ENCODE peak calls at places on chromosomes 11 and 22, in nine cellular contexts. A is progenitor cell of endocrine pancreas, V is GM10248, J is esophagus squamous epithelium, H is astrocyte of the cerebellum, B is SK-N-SH, I is astrocyte of the spinal cord, T is psoas muscle, C is colonic mucosa. F is an unnamed sample.

GRCh38 chr11:71421392-71421950 is 26.7 kb downstream of the DHCR7 start:
- DNase-seq in A (no peak), V (no peak), B (no peak), I (no peak), J (no peak), H (no peak), T (no peak), C (no peak), F (no peak)

GRCh38 chr22:50481440-50482106 is at the start of gene ADM2:
- DNase-seq in V (peak; percentile 69), A (peak; percentile 44), J (no peak), T (no peak), H (no peak), B (peak; percentile 91), C (peak; percentile 67), I (no peak), F (no peak)

GRCh38 chr11:95426823-95427462 is 195.9 kb upstream of the SESN3 start:
- DNase-seq in B (no peak), V (no peak), A (no peak), C (no peak), T (no peak), J (no peak), H (no peak), I (no peak), F (no peak)

GRCh38 chr11:88164320-88164719 is 10.9 kb downstream of the RAB38 start:
- DNase-seq in B (no peak), H (no peak), A (no peak), C (no peak), T (no peak), I (no peak), V (no peak), J (no peak), F (no peak)

GRCh38 chr22:49659924-49660315 is 167.8 kb downstream of the BRD1 start:
- DNase-seq in J (no peak), A (peak; percentile 6), B (no peak), H (no peak), I (no peak), T (no peak), V (no peak), C (no peak), F (no peak)

GRCh38 chr11:102807921-102808320 is 10.0 kb upstream of the MMP1 start:
- DNase-seq in T (no peak), B (peak; percentile 36), C (no peak), V (no peak), H (no peak), I (peak; percentile 32), J (no peak), A (peak; percentile 13), F (peak; percentile 19)

GRCh38 chr11:2940166-2940929 is 11.1 kb upstream of the PHLDA2 start:
- DNase-seq in V (no peak), H (no peak), C (peak; percentile 87), B (peak; percentile 30), A (no peak), I (no peak), T (peak; percentile 68), J (no peak), F (no peak)

GRCh38 chr11:123318623-123319022 is 111.4 kb upstream of the GRAMD1B start:
- DNase-seq in J (no peak), B (peak; percentile 61), H (no peak), V (no peak), T (no peak), C (no peak), I (no peak), A (no peak), F (no peak)

GRCh38 chr22:18001040-18001893 is 23.1 kb downstream of the MICAL3 start:
- DNase-seq in T (peak; percentile 95), B (peak; percentile 95), J (peak; percentile 59), H (peak; percentile 98), C (peak; percentile 92), V (peak; percentile 91), A (peak; percentile 73), I (peak; percentile 99), F (peak; percentile 99)

GRCh38 chr11:64653388-64653973 is 62.5 kb downstream of the SLC22A12 start:
- DNase-seq in J (no peak), V (no peak), T (no peak), A (no peak), C (no peak), B (no peak), H (no peak), I (no peak), F (no peak)

GRCh38 chr11:64654439-64654838 is 63.4 kb downstream of the SLC22A12 start:
- DNase-seq in J (no peak), T (no peak), I (no peak), C (no peak), H (no peak), B (no peak), V (no peak), A (no peak), F (no peak)

GRCh38 chr11:64650923-64651523 is 60.0 kb downstream of the SLC22A12 start:
- DNase-seq in T (no peak), V (peak; percentile 59), B (no peak), H (no peak), A (no peak), J (no peak), I (no peak), C (no peak), F (peak; percentile 19)

GRCh38 chr11:64654958-64655541 is 64.0 kb downstream of the SLC22A12 start:
- DNase-seq in H (no peak), I (no peak), J (no peak), B (no peak), A (no peak), C (no peak), V (peak; percentile 45), T (no peak), F (no peak)

DNA sequence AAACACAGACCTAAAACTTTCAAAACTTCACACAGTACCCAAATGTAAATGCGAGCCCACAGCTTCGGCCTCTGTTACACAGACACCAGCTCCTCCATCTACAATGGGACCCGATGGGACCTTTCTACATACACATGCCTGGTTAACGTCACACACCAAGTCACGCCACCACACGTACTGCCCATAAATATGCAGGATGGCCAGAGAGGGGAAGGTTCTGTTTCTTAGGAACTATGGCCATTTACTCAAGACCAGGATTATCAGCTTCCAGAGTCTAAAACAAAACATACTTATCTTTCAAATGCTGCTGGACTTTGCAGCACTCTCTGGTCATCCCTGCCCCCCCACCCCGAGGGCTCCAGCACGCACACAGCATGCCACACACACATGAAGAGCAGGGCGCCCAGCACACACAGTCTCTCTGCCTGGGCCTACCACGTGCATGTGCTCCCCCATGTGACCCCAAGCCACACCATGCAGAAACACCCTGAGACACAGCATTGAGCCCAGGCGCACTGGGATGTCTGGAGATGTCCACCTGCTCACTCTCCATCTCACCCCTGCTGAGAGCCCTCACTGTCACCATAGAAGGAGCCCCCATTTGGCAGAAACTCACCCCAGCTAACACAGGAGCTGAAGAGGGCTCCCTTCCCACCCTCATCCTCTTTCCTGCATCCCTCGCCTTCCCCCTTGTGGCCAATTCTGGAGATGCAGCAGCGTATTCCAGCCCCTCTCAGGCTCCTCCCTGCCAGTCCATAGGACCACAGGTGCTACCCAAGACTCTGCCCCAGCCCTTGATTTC is 61.8 kb downstream of the SLC22A12 start:
- DNase-seq in T (peak; percentile 87), J (no peak), C (peak; percentile 84), H (peak; percentile 38), B (peak; percentile 93), I (peak; percentile 62), V (peak; percentile 85), A (peak; percentile 84), F (peak; percentile 55)
- TF ChIP-seq CTCF in T (peak; percentile 80), J (peak; percentile 80), C (peak; percentile 74), H (peak; percentile 93), B (peak; percentile 83), I (peak; percentile 94), V (peak; percentile 89), A (peak; percentile 86), F (peak; percentile 93)

GRCh38 chr11:78349114-78349513 is 68.5 kb downstream of the GAB2 start:
- DNase-seq in I (no peak), J (no peak), B (no peak), C (no peak), V (no peak), A (no peak), H (no peak), T (no peak), F (no peak)
- TF ChIP-seq CTCF in I (no peak), J (no peak), B (no peak), C (no peak), V (no peak), A (no peak), H (no peak), T (no peak), F (no peak)

GRCh38 chr22:20523118-20523983 is 15.9 kb downstream of the MED15 start:
- DNase-seq in J (no peak), C (no peak), A (no peak), V (no peak), H (no peak), T (no peak), I (peak; percentile 43), B (no peak), F (peak; percentile 59)

GRCh38 chr22:20522134-20522827 is 14.9 kb downstream of the MED15 start:
- DNase-seq in J (no peak), I (no peak), T (no peak), B (no peak), C (no peak), V (no peak), A (no peak), H (no peak), F (no peak)

GRCh38 chr22:20522828-20523117 is 15.4 kb downstream of the MED15 start:
- DNase-seq in B (no peak), C (no peak), H (no peak), I (no peak), J (no peak), A (no peak), T (no peak), V (no peak), F (no peak)

GRCh38 chr22:20525048-20525447 is 17.6 kb downstream of the MED15 start:
- DNase-seq in I (no peak), J (no peak), V (no peak), H (no peak), T (no peak), A (no peak), C (no peak), B (no peak), F (no peak)

GRCh38 chr22:20524004-20524481 is 16.6 kb downstream of the MED15 start:
- DNase-seq in I (no peak), C (no peak), J (no peak), A (no peak), T (no peak), B (peak; percentile 49), H (no peak), V (no peak), F (peak; percentile 65)
- TF ChIP-seq CTCF in I (no peak), C (no peak), J (no peak), A (no peak), T (no peak), B (no peak), H (no peak), V (no peak), F (no peak)

GRCh38 chr11:82782825-82783374 is 49.2 kb upstream of the FAM181B start:
- DNase-seq in C (no peak), B (no peak), V (no peak), A (no peak), H (no peak), T (no peak), J (no peak), I (no peak), F (no peak)

GRCh38 chr11:82791779-82792178 is 58.1 kb upstream of the FAM181B start:
- DNase-seq in T (no peak), J (no peak), B (peak; percentile 24), A (no peak), V (no peak), H (no peak), C (no peak), I (no peak), F (no peak)

GRCh38 chr11:82790723-82791487 is 57.2 kb upstream of the FAM181B start:
- DNase-seq in J (no peak), T (no peak), H (no peak), I (peak; percentile 8), V (no peak), A (no peak), C (no peak), B (peak; percentile 65), F (no peak)

GRCh38 chr11:82786001-82786400 is 52.3 kb upstream of the FAM181B start:
- DNase-seq in B (no peak), J (no peak), T (no peak), H (no peak), A (no peak), C (no peak), I (no peak), V (no peak), F (no peak)
- TF ChIP-seq CTCF in B (no peak), J (no peak), T (no peak), H (no peak), A (no peak), C (no peak), I (no peak), V (no peak), F (no peak)